ENCODE peak calls at places on chromosomes 4 and X, in six cellular contexts. K is OCI-LY7, F is K562, L is fibroblast of lung, O is PC-3, X is neuronal stem cell. C is an unnamed sample.

GRCh38 chr4:139568206-139568969 is 12.4 kb upstream of the SETD7 start:
- DNase-seq in K (no peak), F (no peak), L (no peak), O (no peak), X (no peak), C (no peak)

GRCh38 chr4:95513022-95513421 is 35.8 kb downstream of the UNC5C start:
- DNase-seq in K (no peak), F (no peak), L (no peak), O (no peak), X (no peak), C (no peak)

GRCh38 chr4:7161721-7162214 is 30.6 kb upstream of the SORCS2 start:
- DNase-seq in K (no peak), F (no peak), L (peak; percentile 30), O (no peak), X (no peak), C (no peak)

GRCh38 chr4:122224348-122224747 is 72.2 kb downstream of the BLTP1 start:
- DNase-seq in K (peak; percentile 4), F (peak; percentile 9), L (peak; percentile 39), O (peak; percentile 34), X (peak; percentile 5), C (no peak)

GRCh38 chrX:102604327-102604726 is 5.0 kb downstream of the ARMCX5 start:
- DNase-seq in K (no peak), F (no peak), L (no peak), O (no peak), X (no peak), C (no peak)

GRCh38 chr4:152032722-152033131 is 271.9 kb upstream of the GATB start:
- DNase-seq in K (no peak), F (no peak), L (peak; percentile 38), O (peak; percentile 36), X (no peak), C (peak; percentile 17)

GRCh38 chrX:136689441-136689840 is 41.5 kb downstream of the CD40LG start:
- DNase-seq in K (no peak), F (no peak), L (no peak), O (no peak), X (peak; percentile 8), C (no peak)

GRCh38 chr4:56698329-56698728 is 17.2 kb upstream of the HOPX start:
- DNase-seq in K (no peak), F (no peak), L (peak; percentile 44), O (no peak), X (no peak), C (peak; percentile 25)

GRCh38 chrX:47239199-47239598 is 6.4 kb downstream of the USP11 start:
- DNase-seq in K (no peak), F (no peak), L (no peak), O (no peak), X (no peak), C (peak; percentile 2)

GRCh38 chr4:128924951-128925350 is 115.5 kb downstream of the JADE1 start:
- DNase-seq in K (no peak), F (no peak), L (no peak), O (no peak), X (no peak), C (no peak)

GRCh38 chrX:56232221-56233082 is at the start of gene KLF8:
- DNase-seq in K (no peak), F (peak; percentile 43), L (peak; percentile 2), O (no peak), X (no peak), C (peak; percentile 58)

GRCh38 chrX:15336023-15336413 is 695 bp upstream of the PIGA start:
- DNase-seq in K (peak; percentile 11), F (peak; percentile 6), L (peak; percentile 52), O (peak; percentile 59), X (no peak), C (peak; percentile 54)

GRCh38 chr4:99946346-99947189 is at the start of gene DNAJB14:
- DNase-seq in K (peak; percentile 83), F (peak; percentile 67), L (peak; percentile 75), O (peak; percentile 77), X (peak; percentile 69), C (peak; percentile 91)

GRCh38 chr4:89837385-89837995 is 529 bp upstream of the SNCA start:
- DNase-seq in K (no peak), F (peak; percentile 6), L (peak; percentile 53), O (no peak), X (peak; percentile 79), C (peak; percentile 26)

GRCh38 chrX:137427061-137427778 is 138.7 kb upstream of the ZIC3 start:
- DNase-seq in K (no peak), F (no peak), L (no peak), O (no peak), X (no peak), C (no peak)

GRCh38 chr4:5953003-5953951 is 60.4 kb upstream of the CRMP1 start:
- DNase-seq in K (no peak), F (no peak), L (no peak), O (no peak), X (no peak), C (no peak)

GRCh38 chrX:16039363-16039762 is 84.0 kb upstream of the GRPR start:
- DNase-seq in K (peak; percentile 16), F (no peak), L (no peak), O (no peak), X (no peak), C (no peak)

GRCh38 chr4:23789765-23790164 is 100.1 kb downstream of the PPARGC1A start:
- DNase-seq in K (no peak), F (no peak), L (peak; percentile 90), O (no peak), X (no peak), C (peak; percentile 10)

GRCh38 chr4:10180927-10181744 is 64.5 kb upstream of the WDR1 start:
- DNase-seq in K (peak; percentile 3), F (peak; percentile 90), L (no peak), O (no peak), X (no peak), C (no peak)

GRCh38 chrX:8075606-8076005 is 95.5 kb downstream of the VCX2 start:
- DNase-seq in K (no peak), F (no peak), L (no peak), O (no peak), X (no peak), C (no peak)

GRCh38 chr4:6660430-6660829 is 19.9 kb downstream of the MRFAP1 start:
- DNase-seq in K (no peak), F (no peak), L (no peak), O (no peak), X (no peak), C (no peak)

GRCh38 chr4:53039741-53040458 is 177.8 kb downstream of the RASL11B start:
- DNase-seq in K (no peak), F (peak; percentile 17), L (no peak), O (no peak), X (no peak), C (no peak)

GRCh38 chr4:83490876-83491450 is 6.1 kb upstream of the ABRAXAS1 start:
- DNase-seq in K (peak; percentile 54), F (peak; percentile 72), L (peak; percentile 37), O (peak; percentile 50), X (no peak), C (peak; percentile 38)

GRCh38 chr4:137819964-137820383 is 287.7 kb upstream of the PCDH18 start:
- DNase-seq in K (peak; percentile 54), F (no peak), L (peak; percentile 70), O (peak; percentile 65), X (peak; percentile 20), C (peak; percentile 71)

GRCh38 chr4:112633477-112634235 is 3.1 kb downstream of the ZGRF1 start:
- DNase-seq in K (peak; percentile 44), F (no peak), L (peak; percentile 71), O (peak; percentile 38), X (no peak), C (peak; percentile 28)

GRCh38 chr4:122625156-122625555 is 4.3 kb upstream of the IL21 start:
- DNase-seq in K (no peak), F (no peak), L (peak; percentile 10), O (peak; percentile 47), X (no peak), C (no peak)

GRCh38 chr4:95547708-95548471 is 883 bp downstream of the UNC5C start:
- DNase-seq in K (no peak), F (no peak), L (no peak), O (peak; percentile 18), X (peak; percentile 46), C (peak; percentile 36)

GRCh38 chr4:77433102-77433733 is 172.4 kb upstream of the CXCL13 start:
- DNase-seq in K (peak; percentile 48), F (peak; percentile 11), L (peak; percentile 35), O (peak; percentile 62), X (peak; percentile 30), C (peak; percentile 74)

GRCh38 chr4:134499074-134499473 is 297.5 kb upstream of the PABPC4L start:
- DNase-seq in K (no peak), F (no peak), L (no peak), O (no peak), X (no peak), C (no peak)

GRCh38 chr4:111043286-111043685 is 420.4 kb upstream of the PITX2 start:
- DNase-seq in K (no peak), F (no peak), L (no peak), O (no peak), X (no peak), C (no peak)

GRCh38 chr4:38150766-38151165 is 190.6 kb downstream of the PTTG2 start:
- DNase-seq in K (no peak), F (no peak), L (no peak), O (no peak), X (no peak), C (no peak)

GRCh38 chr4:141462361-141462760 is 174.0 kb upstream of the IL15 start:
- DNase-seq in K (no peak), F (no peak), L (no peak), O (peak; percentile 21), X (no peak), C (no peak)
- H3K27ac ChIP-seq in K (no peak overlapping the region), F (no peak overlapping the region), L (no peak overlapping the region), O (no peak overlapping the region), X (no peak overlapping the region), C (no peak overlapping the region)

DNA sequence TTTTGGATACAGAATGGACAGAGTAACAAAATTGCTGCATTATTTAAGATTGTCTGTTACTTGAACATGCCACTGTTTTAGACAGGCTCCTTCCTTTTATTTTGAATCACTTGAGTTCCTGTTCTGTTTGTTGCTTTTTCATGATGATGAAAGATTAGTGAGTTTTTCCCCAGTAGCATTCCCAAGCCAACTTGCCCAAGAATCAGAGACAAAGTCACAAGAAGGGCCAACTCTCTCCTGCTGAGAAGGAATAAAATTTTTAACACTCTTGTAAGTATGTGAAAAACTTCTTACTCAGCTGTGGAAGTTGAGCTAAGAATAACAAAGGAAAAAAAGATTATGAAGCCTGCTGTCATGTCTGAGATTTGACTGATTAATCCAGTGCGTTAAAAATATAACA is 104.2 kb downstream of the KLHL8 start:
- DNase-seq in K (no peak), F (no peak), L (peak; percentile 30), O (no peak), X (no peak), C (no peak)
- H3K4me2 ChIP-seq in K (no peak overlapping the region), F (no peak overlapping the region), L (no peak overlapping the region), O (no peak overlapping the region), X (no peak overlapping the region), C (no peak overlapping the region)

GRCh38 chr4:114417214-114417613 is 181.4 kb upstream of the UGT8 start:
- DNase-seq in K (peak; percentile 18), F (no peak), L (no peak), O (peak; percentile 13), X (no peak), C (peak; percentile 18)
- H3K27ac ChIP-seq in K (no peak overlapping the region), F (no peak overlapping the region), L (no peak overlapping the region), O (no peak overlapping the region), X (no peak overlapping the region), C (no peak overlapping the region)

DNA sequence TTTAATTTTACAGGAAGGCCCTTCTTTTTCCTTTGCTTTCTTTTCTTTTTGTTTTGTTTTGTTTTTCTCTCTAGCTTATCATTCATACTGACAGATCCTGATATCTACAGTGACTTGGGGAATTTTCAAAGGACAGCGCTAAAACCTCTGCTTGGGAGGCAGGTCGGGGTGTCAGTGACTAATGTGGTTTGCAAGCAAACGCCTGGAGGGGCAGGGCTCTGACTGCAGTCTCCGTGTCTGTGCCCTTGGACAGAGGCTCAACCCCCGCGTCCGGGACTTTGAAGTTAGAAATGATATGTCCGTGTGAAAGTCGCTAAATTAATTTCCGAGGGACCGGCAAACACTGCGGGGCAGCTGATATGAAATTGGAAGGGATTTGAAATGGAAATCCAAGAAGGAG is 312.5 kb downstream of the DHRSX start:
- DNase-seq in K (no peak), F (peak; percentile 12), L (no peak), O (no peak), X (no peak), C (peak; percentile 22)
- H3K4me2 ChIP-seq in K (no peak overlapping the region), F (peak overlapping the region; percentile 55), L (no peak overlapping the region), O (no peak overlapping the region), X (no peak overlapping the region), C (peak overlapping the region; percentile 60)

C was measured in hepatocyte.